ENCODE peak calls at places on chromosomes 12 and 14, in six cellular contexts. E, L, W, H, A and Q are unnamed samples.

GRCh38 chr12:2804390-2805145 is 7.9 kb upstream of the ITFG2 start:
- DNase-seq in W (no peak), L (no peak), H (no peak), E (no peak), A (no peak), Q (no peak)

GRCh38 chr14:32078794-32079663 is 1.9 kb downstream of the ARHGAP5 start:
- DNase-seq in A (no peak), E (no peak), W (peak), H (no peak), L (peak), Q (no peak)

GRCh38 chr14:30456296-30456695 is 102.7 kb upstream of the G2E3 start:
- DNase-seq in L (no peak), H (no peak), A (no peak), E (no peak), W (no peak), Q (no peak)

GRCh38 chr12:14845350-14845750 is 2.0 kb upstream of the ART4 start:
- DNase-seq in L (peak), H (no peak), E (peak), W (peak), A (peak), Q (peak)

GRCh38 chr12:77032406-77032805 is 33.0 kb downstream of the E2F7 start:
- DNase-seq in H (no peak), A (no peak), L (no peak), E (no peak), W (no peak), Q (no peak)

GRCh38 chr12:62724947-62725447 is 210.0 kb downstream of the PPM1H start:
- DNase-seq in E (no peak), A (peak), L (peak), H (no peak), W (peak), Q (peak)

GRCh38 chr14:78764240-78764639 is 594.1 kb downstream of the NRXN3 start:
- DNase-seq in E (no peak), H (no peak), A (no peak), W (no peak), L (no peak), Q (peak)

GRCh38 chr12:5101686-5102085 is 58.0 kb downstream of the KCNA5 start:
- DNase-seq in E (no peak), L (no peak), H (no peak), A (no peak), W (no peak), Q (no peak)

GRCh38 chr12:50924439-50925341 is 27.7 kb upstream of the HIGD1C start:
- DNase-seq in W (peak), E (peak), A (peak), H (peak), L (peak), Q (peak)

GRCh38 chr12:111823891-111824290 is 18.1 kb upstream of the MAPKAPK5 start:
- DNase-seq in L (peak), H (no peak), W (no peak), A (no peak), E (no peak), Q (no peak)

GRCh38 chr14:78725086-78725485 is 554.9 kb downstream of the NRXN3 start:
- DNase-seq in E (peak), A (no peak), L (no peak), W (no peak), H (no peak), Q (peak)

GRCh38 chr14:84961637-84962036 is 568.3 kb upstream of the FLRT2 start:
- DNase-seq in W (no peak), A (no peak), H (no peak), L (no peak), E (no peak), Q (no peak)

GRCh38 chr14:20503905-20504304 is 1.4 kb upstream of the RNASE10 start:
- DNase-seq in E (no peak), A (no peak), H (no peak), W (no peak), L (no peak), Q (no peak)

GRCh38 chr12:9798008-9798619 is 29.2 kb upstream of the KLRF1 start:
- DNase-seq in E (no peak), L (peak), A (peak), H (peak), W (peak), Q (peak)

GRCh38 chr14:61511558-61511924 is 183.8 kb upstream of the HIF1A start:
- DNase-seq in E (no peak), H (no peak), W (no peak), L (no peak), A (no peak), Q (no peak)

GRCh38 chr12:92059976-92060375 is 85.7 kb downstream of the BTG1 start:
- DNase-seq in A (no peak), L (no peak), H (no peak), W (no peak), E (no peak), Q (no peak)

GRCh38 chr14:58465425-58465824 is 37.9 kb downstream of the KIAA0586 start:
- DNase-seq in L (peak), H (no peak), A (no peak), E (no peak), W (no peak), Q (no peak)

GRCh38 chr12:21618566-21618965 is 13.9 kb upstream of the GYS2 start:
- DNase-seq in L (no peak), A (no peak), W (no peak), H (no peak), E (no peak), Q (no peak)

GRCh38 chr12:64428956-64429355 is 23.0 kb upstream of the TBK1 start:
- DNase-seq in H (no peak), E (no peak), L (no peak), A (no peak), W (no peak), Q (no peak)

GRCh38 chr14:71764701-71765347 is 167.4 kb upstream of the RGS6 start:
- DNase-seq in L (no peak), E (no peak), A (no peak), H (no peak), W (no peak), Q (no peak)

GRCh38 chr14:63051301-63051700 is 6.0 kb upstream of the KCNH5 start:
- DNase-seq in H (no peak), W (no peak), A (no peak), E (no peak), L (no peak), Q (no peak)

GRCh38 chr14:61568572-61569011 is 126.7 kb upstream of the HIF1A start:
- DNase-seq in H (peak), E (no peak), A (no peak), L (no peak), W (no peak), Q (peak)

GRCh38 chr12:66380769-66381168 is 78.5 kb downstream of the HELB start:
- DNase-seq in L (no peak), E (no peak), A (no peak), H (no peak), W (no peak), Q (no peak)

GRCh38 chr12:92369643-92370042 is 224.0 kb upstream of the BTG1 start:
- DNase-seq in A (no peak), W (no peak), E (peak), H (no peak), L (no peak), Q (no peak)

GRCh38 chr12:122421263-122421814 is 1.1 kb downstream of the CLIP1 start:
- DNase-seq in L (peak), W (no peak), H (no peak), E (peak), A (peak), Q (no peak)

GRCh38 chr14:34538871-34539406 is 562 bp downstream of the EAPP start:
- DNase-seq in W (no peak), A (no peak), L (no peak), E (no peak), H (no peak), Q (no peak)

GRCh38 chr12:49322367-49322707 is 718 bp upstream of the TROAP start:
- DNase-seq in L (no peak), E (no peak), H (no peak), A (no peak), W (no peak), Q (no peak)

GRCh38 chr12:127881371-127882140 is 385.4 kb upstream of the TMEM132C start:
- DNase-seq in L (no peak), W (no peak), E (no peak), A (no peak), H (no peak), Q (no peak)

GRCh38 chr12:107917912-107918800 is 143.7 kb downstream of the ASCL4 start:
- DNase-seq in L (peak), H (no peak), A (peak), W (peak), E (peak), Q (peak)

GRCh38 chr12:103548622-103549601 is 38.2 kb upstream of the STAB2 start:
- DNase-seq in A (peak), W (peak), E (peak), H (peak), L (peak), Q (peak)

GRCh38 chr12:93447555-93448265 is 6.0 kb upstream of the UBE2N start:
- DNase-seq in W (no peak), H (no peak), L (no peak), E (no peak), A (no peak), Q (no peak)

GRCh38 chr12:129200576-129200975 is 347.3 kb downstream of the GLT1D1 start:
- DNase-seq in W (no peak), L (no peak), A (no peak), E (no peak), H (no peak), Q (no peak)

GRCh38 chr14:98926802-98927201 is 345.2 kb downstream of the BCL11B start:
- DNase-seq in E (no peak), W (no peak), H (no peak), A (no peak), L (no peak), Q (no peak)

GRCh38 chr14:94423465-94424056 is 29.0 kb downstream of the SERPINA11 start:
- DNase-seq in L (peak), H (peak), A (peak), W (peak), E (peak), Q (peak)

GRCh38 chr12:29782285-29782820 is 1.4 kb downstream of the TMTC1 start:
- DNase-seq in H (no peak), E (no peak), L (no peak), A (no peak), W (no peak), Q (peak)

GRCh38 chr12:46357438-46358324 is 14.9 kb downstream of the SLC38A2 start:
- DNase-seq in H (no peak), A (no peak), L (peak), E (no peak), W (peak), Q (peak)

GRCh38 chr12:56122637-56123036 is 4.6 kb downstream of the ZC3H10 start:
- DNase-seq in H (no peak), A (no peak), L (peak), E (no peak), W (no peak), Q (no peak)

GRCh38 chr12:65300067-65300466 is 21.6 kb downstream of the MSRB3 start:
- DNase-seq in A (no peak), W (no peak), H (no peak), E (no peak), L (no peak), Q (no peak)

GRCh38 chr12:8527250-8528130 is 13.2 kb downstream of the CLEC4E start:
- DNase-seq in E (no peak), W (no peak), L (no peak), H (no peak), A (no peak), Q (peak)

GRCh38 chr12:25977047-25977446 is 18.6 kb downstream of the RASSF8 start:
- DNase-seq in A (no peak), E (no peak), W (no peak), L (no peak), H (no peak), Q (no peak)
- TF ChIP-seq REST in A (no peak), E (no peak), W (no peak), L (no peak), H (no peak), Q (no peak)

DNA sequence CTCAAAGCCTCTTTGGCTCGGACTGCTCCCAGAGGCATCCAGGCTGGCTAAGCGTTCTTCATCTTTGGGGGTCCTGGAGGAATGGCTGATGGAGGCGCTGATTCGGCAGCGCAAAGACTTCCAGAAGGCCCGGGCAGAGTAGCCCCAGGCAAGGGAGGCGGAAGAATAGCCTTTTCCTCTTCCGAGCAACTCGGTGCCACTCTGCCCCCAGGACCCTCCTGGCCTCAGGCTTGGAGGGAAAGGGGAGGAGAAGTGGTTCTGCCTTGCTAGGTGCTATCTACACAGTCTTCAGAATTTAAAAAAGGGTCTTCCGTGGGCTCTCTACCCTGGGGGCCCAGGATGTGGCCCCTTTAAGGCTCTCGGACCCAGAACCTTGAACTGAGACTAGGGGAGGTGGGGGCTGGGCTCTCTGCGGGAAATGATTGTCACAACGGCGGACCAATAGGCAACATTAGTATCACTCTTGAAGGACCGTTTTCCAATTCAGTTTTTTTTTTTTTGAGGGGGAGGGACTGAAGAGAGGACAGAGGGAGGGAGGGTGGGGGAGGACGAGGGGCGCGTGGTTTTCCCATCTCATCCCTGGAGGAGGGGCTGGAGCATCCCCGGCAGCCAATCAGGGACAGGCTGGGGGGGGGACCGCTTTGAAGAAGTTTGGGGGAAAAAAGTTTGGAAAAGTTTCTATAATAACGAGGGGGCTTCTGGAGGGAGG is at the start of gene NFATC4:
- DNase-seq in L (peak), E (peak), H (no peak), A (peak), W (peak), Q (peak)
- H2AFZ ChIP-seq in L (peak), E (peak), H (peak), A (peak), W (peak), Q (peak)

GRCh38 chr14:54712371-54712998 is 145.6 kb downstream of the SAMD4A start:
- DNase-seq in A (no peak), E (no peak), L (no peak), H (no peak), W (no peak), Q (no peak)
- H3K27ac ChIP-seq in A (no peak), E (no peak), L (no peak), H (peak), W (no peak), Q (no peak)

GRCh38 chr12:96170762-96171161 is 23.4 kb upstream of the ELK3 start:
- DNase-seq in E (no peak), A (no peak), L (no peak), H (no peak), W (no peak), Q (no peak)
- TF ChIP-seq REST in E (no peak), A (no peak), L (no peak), H (no peak), W (no peak), Q (no peak)

DNA sequence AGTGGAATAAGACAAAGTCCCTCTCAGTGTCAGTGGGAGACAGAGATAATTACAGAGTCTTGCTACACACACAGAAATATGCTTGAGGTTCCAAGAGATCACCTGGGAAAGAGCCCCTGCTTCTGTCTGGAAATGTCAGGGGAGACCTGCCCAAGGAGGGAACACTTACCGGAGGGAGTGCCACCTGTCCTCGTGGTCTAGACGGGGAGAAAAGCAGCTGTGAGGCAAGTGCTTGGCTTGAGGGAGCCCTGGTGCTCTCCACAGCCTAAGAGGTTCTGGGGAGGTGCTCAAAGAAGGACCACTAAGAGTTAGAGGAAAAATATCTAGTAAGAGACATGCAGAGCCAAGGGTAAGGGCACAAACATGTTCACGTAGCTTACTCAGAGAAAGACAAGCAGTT is 38.1 kb upstream of the GNPNAT1 start:
- DNase-seq in A (no peak), L (no peak), H (no peak), E (no peak), W (no peak), Q (no peak)
- H2AFZ ChIP-seq in A (no peak), L (peak), H (no peak), E (no peak), W (no peak), Q (peak)

GRCh38 chr12:100824476-100824875 is 29.9 kb downstream of the ANO4 start:
- DNase-seq in A (no peak), W (no peak), L (no peak), H (no peak), E (no peak), Q (no peak)
- H3K27ac ChIP-seq in A (no peak), W (no peak), L (no peak), H (no peak), E (peak), Q (no peak)

GRCh38 chr12:116919706-116920485 is 9.1 kb downstream of the FBXW8 start:
- DNase-seq in E (no peak), L (no peak), H (no peak), W (no peak), A (no peak), Q (no peak)

GRCh38 chr12:116918464-116918863 is 7.7 kb downstream of the FBXW8 start:
- DNase-seq in W (no peak), E (no peak), A (peak), H (no peak), L (no peak), Q (peak)

GRCh38 chr12:116920939-116921338 is 10.2 kb downstream of the FBXW8 start:
- DNase-seq in H (no peak), L (no peak), W (no peak), A (no peak), E (no peak), Q (no peak)

GRCh38 chr12:116916714-116917114 is 6.0 kb downstream of the FBXW8 start:
- DNase-seq in L (peak), W (peak), E (no peak), A (peak), H (peak), Q (peak)

GRCh38 chr12:116919247-116919671 is 8.5 kb downstream of the FBXW8 start:
- DNase-seq in A (peak), L (no peak), W (no peak), H (no peak), E (no peak), Q (no peak)
- TF ChIP-seq REST in A (no peak), L (no peak), W (no peak), H (no peak), E (no peak), Q (no peak)